ENCODE peak calls at places on chromosomes 1 and 21, in four cellular contexts. J, D, I and F are unnamed samples.

GRCh38 chr1:7574121-7575040 is 196.7 kb upstream of the VAMP3 start:
- DNase-seq in J (no peak), D (no peak), I (no peak), F (no peak)

GRCh38 chr1:20358761-20359263 is 68.1 kb downstream of the VWA5B1 start:
- DNase-seq in J (no peak), D (no peak), I (peak), F (no peak)

GRCh38 chr1:29258189-29258973 is 22.1 kb downstream of the PTPRU start:
- DNase-seq in J (no peak), D (peak), I (no peak), F (no peak)

GRCh38 chr1:3015269-3015635 is 6.0 kb upstream of the ACTRT2 start:
- DNase-seq in J (no peak), D (no peak), I (no peak), F (no peak)

GRCh38 chr21:16125274-16125673 is 395.5 kb downstream of the USP25 start:
- DNase-seq in J (no peak), D (no peak), I (no peak), F (no peak)

GRCh38 chr1:243325305-243325890 is 69.6 kb downstream of the SDCCAG8 start:
- DNase-seq in J (no peak), D (peak), I (peak), F (no peak)

GRCh38 chr1:227094249-227094966 is 154.3 kb downstream of the COQ8A start:
- DNase-seq in J (no peak), D (no peak), I (peak), F (no peak)

GRCh38 chr1:204975021-204975420 is 68.0 kb upstream of the CNTN2 start:
- DNase-seq in J (no peak), D (no peak), I (no peak), F (no peak)

GRCh38 chr1:53539226-53539625 is 80.0 kb downstream of the DMRTB1 start:
- DNase-seq in J (no peak), D (no peak), I (no peak), F (no peak)

GRCh38 chr21:31665397-31665796 is 5.9 kb downstream of the SOD1 start:
- DNase-seq in J (no peak), D (no peak), I (peak), F (no peak)

GRCh38 chr1:208041505-208041904 is 130.6 kb upstream of the CD34 start:
- DNase-seq in J (no peak), D (no peak), I (no peak), F (no peak)

GRCh38 chr1:97053275-97053674 is 331.7 kb downstream of the PTBP2 start:
- DNase-seq in J (no peak), D (no peak), I (no peak), F (no peak)

GRCh38 chr1:97051823-97052222 is 330.2 kb downstream of the PTBP2 start:
- DNase-seq in J (no peak), D (no peak), I (no peak), F (no peak)

GRCh38 chr1:97046765-97047411 is 325.3 kb downstream of the PTBP2 start:
- DNase-seq in J (no peak), D (no peak), I (no peak), F (no peak)

GRCh38 chr1:97047412-97047793 is 325.8 kb downstream of the PTBP2 start:
- DNase-seq in J (no peak), D (no peak), I (no peak), F (no peak)

GRCh38 chr1:97050501-97050900 is 328.9 kb downstream of the PTBP2 start:
- DNase-seq in J (no peak), D (no peak), I (no peak), F (no peak)
- TF ChIP-seq KDM1A in J (no peak), D (no peak), I (no peak), F (no peak)

GRCh38 chr21:46369520-46370235 is 45.7 kb downstream of the PCNT start:
- DNase-seq in J (no peak), D (no peak), I (no peak), F (no peak)

GRCh38 chr21:46374761-46375389 is 50.9 kb downstream of the PCNT start:
- DNase-seq in J (no peak), D (no peak), I (no peak), F (no peak)

GRCh38 chr21:46368533-46369285 is 44.8 kb downstream of the PCNT start:
- DNase-seq in J (no peak), D (no peak), I (no peak), F (peak)

GRCh38 chr21:46371204-46372013 is 47.5 kb downstream of the PCNT start:
- DNase-seq in J (no peak), D (no peak), I (no peak), F (no peak)

DNA sequence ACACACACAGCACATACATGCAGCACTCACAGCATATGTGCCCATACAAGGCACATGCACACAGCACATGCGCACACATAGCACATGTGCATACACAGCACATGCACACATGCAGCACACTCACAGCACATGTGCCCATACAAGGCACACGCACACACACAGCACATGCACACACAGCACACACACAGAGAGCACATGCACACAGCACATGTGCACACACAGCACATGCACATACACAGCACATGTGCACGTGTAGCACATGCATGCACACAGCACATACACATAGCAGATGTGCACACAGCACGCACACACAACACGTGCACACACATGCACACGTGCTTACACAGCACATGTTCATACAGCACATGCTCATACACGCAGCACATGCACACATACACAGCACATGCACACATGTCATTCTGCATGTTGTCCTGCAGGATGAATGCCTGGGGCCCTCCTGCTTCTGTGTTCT is 48.1 kb downstream of the PCNT start:
- DNase-seq in J (no peak), D (no peak), I (no peak), F (no peak)
- H2AFZ ChIP-seq in J (no peak), D (no peak), I (no peak), F (no peak)

GRCh38 chr1:27496604-27497155 is 6.7 kb upstream of the WASF2 start:
- DNase-seq in J (no peak), D (no peak), I (no peak), F (no peak)
- TF ChIP-seq KDM1A in J (peak), D (peak), I (peak), F (no peak)

GRCh38 chr21:34260598-34260997 is 103.2 kb upstream of the KCNE2 start:
- DNase-seq in J (no peak), D (no peak), I (no peak), F (no peak)

DNA sequence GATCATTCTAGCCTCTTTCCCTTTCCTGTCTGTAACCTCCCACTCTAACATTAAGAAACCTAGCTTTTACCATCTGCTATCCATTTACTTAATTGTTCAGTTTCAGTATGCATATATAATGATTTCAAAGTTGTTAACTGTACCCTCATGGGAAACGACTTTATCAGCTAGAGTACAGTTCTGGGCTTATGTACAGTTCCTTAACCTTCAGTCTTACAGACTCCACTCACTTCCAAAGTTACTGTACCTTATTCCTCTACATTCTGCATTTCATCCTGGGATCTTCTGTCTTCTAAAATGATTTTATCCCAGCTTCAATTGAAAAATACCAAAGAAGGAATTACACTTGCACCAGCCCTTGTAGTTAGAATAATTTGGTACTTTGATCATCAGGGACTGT is 108.7 kb upstream of the KCNE2 start:
- DNase-seq in J (no peak), D (no peak), I (no peak), F (no peak)
- H2AFZ ChIP-seq in J (no peak), D (no peak), I (no peak), F (no peak)

GRCh38 chr1:48233666-48234065 is 11.2 kb downstream of the SLC5A9 start:
- DNase-seq in J (no peak), D (no peak), I (no peak), F (no peak)

GRCh38 chr1:48236716-48237470 is 14.4 kb downstream of the SLC5A9 start:
- DNase-seq in J (no peak), D (peak), I (peak), F (no peak)

GRCh38 chr1:48232722-48233121 is 10.2 kb downstream of the SLC5A9 start:
- DNase-seq in J (no peak), D (no peak), I (no peak), F (no peak)

GRCh38 chr1:48235652-48236051 is 13.1 kb downstream of the SLC5A9 start:
- DNase-seq in J (no peak), D (no peak), I (no peak), F (no peak)

GRCh38 chr1:48234086-48234485 is 11.6 kb downstream of the SLC5A9 start:
- DNase-seq in J (no peak), D (no peak), I (no peak), F (no peak)
- TF ChIP-seq KDM1A in J (no peak), D (no peak), I (no peak), F (no peak)

DNA sequence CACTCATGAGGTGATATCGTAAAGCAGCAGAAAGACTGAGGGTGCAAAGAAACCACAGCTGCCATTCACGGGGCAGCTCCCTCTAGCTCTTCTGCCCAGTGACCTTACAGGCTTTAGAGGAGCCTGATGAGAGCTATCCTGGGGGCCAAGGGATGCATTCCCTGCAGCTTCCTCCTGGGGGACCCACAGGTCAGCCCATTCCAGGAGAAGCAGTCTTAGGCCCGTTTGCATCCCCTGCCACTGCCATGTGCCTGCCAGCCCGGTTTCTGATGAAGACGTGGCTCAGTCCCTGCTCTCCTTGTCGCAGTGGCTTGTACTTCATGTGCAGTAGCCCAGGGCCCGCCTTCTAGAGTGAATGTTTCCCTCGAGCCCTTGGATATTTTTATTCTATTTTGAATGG is 22.8 kb downstream of the ATP5PO start:
- DNase-seq in J (peak), D (peak), I (peak), F (no peak)
- H2AFZ ChIP-seq in J (peak), D (no peak), I (no peak), F (no peak)

GRCh38 chr21:9763807-9764206 is 757.6 kb upstream of the TPTE start:
- DNase-seq in J (no peak), D (no peak), I (no peak), F (no peak)
- TF ChIP-seq KDM1A in J (no peak), D (no peak), I (no peak), F (no peak)

GRCh38 chr1:222073307-222073995 is 331.6 kb upstream of the DUSP10 start:
- DNase-seq in J (no peak), D (no peak), I (no peak), F (no peak)
- H2AFZ ChIP-seq in J (no peak), D (no peak), I (no peak), F (no peak)

GRCh38 chr1:109793486-109794318 is 30.0 kb upstream of the EPS8L3 start:
- DNase-seq in J (no peak), D (no peak), I (no peak), F (no peak)
- TF ChIP-seq KDM1A in J (no peak), D (no peak), I (no peak), F (no peak)